ENCODE peak calls at places on chromosomes 3 and 15, in five cellular contexts. T is CD8-positive, alpha-beta memory T cell; D is AG09309; J is NCI-H1930; F is uterus. L is an unnamed sample.
A peak's percentile ranks its signal among the peaks of the same experiment; 100 is the strongest.

GRCh38 chr15:40264321-40265153 is 18.3 kb downstream of the ANKRD63 start:
- DNase-seq in T (no peak), D (no peak), J (no peak), F (no peak), L (no peak)

GRCh38 chr3:168047190-168047795 is 48.4 kb downstream of the GOLIM4 start:
- DNase-seq in J (peak; percentile 75), F (no peak), T (no peak), D (peak; percentile 68), L (peak; percentile 73)

GRCh38 chr3:42539871-42540714 is 37.6 kb downstream of the VIPR1 start:
- DNase-seq in T (peak; percentile 67), F (no peak), D (no peak), J (peak; percentile 23), L (no peak)

GRCh38 chr3:63576826-63577225 is 75.6 kb upstream of the SNTN start:
- DNase-seq in F (no peak), J (no peak), T (no peak), D (no peak), L (no peak)

GRCh38 chr3:37387462-37387861 is 213.1 kb upstream of the LRRFIP2 start:
- DNase-seq in D (no peak), T (no peak), J (no peak), F (no peak), L (no peak)

GRCh38 chr3:183515968-183516851 is 39.3 kb downstream of the KLHL6 start:
- DNase-seq in F (no peak), T (peak; percentile 47), J (no peak), D (no peak), L (no peak)

GRCh38 chr3:38823186-38823585 is 7.2 kb upstream of the SCN10A start:
- DNase-seq in J (no peak), F (no peak), T (no peak), D (no peak), L (no peak)

GRCh38 chr3:181253796-181254195 is 264.3 kb upstream of the DNAJC19 start:
- DNase-seq in T (no peak), J (no peak), F (no peak), D (no peak), L (no peak)

GRCh38 chr3:11601446-11602241 is 42.1 kb downstream of the VGLL4 start:
- DNase-seq in T (no peak), J (no peak), F (peak; percentile 63), D (no peak), L (no peak)

GRCh38 chr3:130459944-130460343 is 57.0 kb upstream of the COL6A6 start:
- DNase-seq in T (no peak), J (no peak), D (no peak), F (no peak), L (no peak)

GRCh38 chr3:159765860-159766294 is 222.8 kb upstream of the IL12A start:
- DNase-seq in F (no peak), J (no peak), D (no peak), T (no peak), L (no peak)

GRCh38 chr15:40309344-40309862 is 1.7 kb upstream of the PLCB2 start:
- DNase-seq in J (no peak), F (no peak), T (no peak), D (no peak), L (no peak)

GRCh38 chr3:155024006-155024638 is 56.0 kb upstream of the MME start:
- DNase-seq in D (no peak), F (no peak), J (no peak), T (no peak), L (peak; percentile 27)

GRCh38 chr3:46422617-46423016 is 15.6 kb downstream of the CCRL2 start:
- DNase-seq in T (no peak), F (no peak), J (no peak), D (no peak), L (no peak)

GRCh38 chr3:36063992-36064391 is 316.3 kb upstream of the STAC start:
- DNase-seq in D (no peak), J (no peak), T (no peak), F (no peak), L (no peak)

GRCh38 chr3:160134964-160135363 is 90.3 kb upstream of the C3orf80 start:
- DNase-seq in F (no peak), D (peak; percentile 78), J (no peak), T (no peak), L (no peak)

GRCh38 chr15:74543583-74543982 is 2.6 kb downstream of the ARID3B start:
- DNase-seq in T (peak; percentile 2), D (no peak), F (no peak), J (no peak), L (no peak)

L was measured in amniotic stem cell.